ENCODE peak calls at places on chromosomes 4 and X, in ten cellular contexts. O is suprapubic skin, V is IMR-90, Z is A549, D is K562, R is ovary, H is Peyer's patch, G is prostate gland, I is gastrocnemius medialis, N is upper lobe of left lung. C is an unnamed sample.

GRCh38 chrX:120725874-120726273 is 96.0 kb upstream of the C1GALT1C1 start:
- DNase-seq in O (no peak), V (no peak), Z (no peak), D (no peak), R (no peak), H (no peak), G (no peak), I (no peak), N (no peak), C (no peak)

GRCh38 chrX:6813836-6814370 is 279.0 kb upstream of the VCX3A start:
- DNase-seq in O (no peak), V (no peak), Z (no peak), D (no peak), R (no peak), H (no peak), G (no peak), I (no peak), N (no peak), C (no peak)

GRCh38 chrX:47112316-47112954 is 32.1 kb downstream of the NDUFB11 start:
- DNase-seq in O (no peak), V (no peak), Z (no peak), D (no peak), R (no peak), H (peak), G (peak), I (no peak), N (no peak), C (no peak)

GRCh38 chrX:53435997-53436396 is 1.8 kb upstream of the HSD17B10 start:
- DNase-seq in O (peak), V (peak), Z (peak), D (peak), R (peak), H (peak), G (peak), I (no peak), N (no peak), C (peak)

GRCh38 chr4:7199771-7200441 is 7.6 kb downstream of the SORCS2 start:
- DNase-seq in O (no peak), V (no peak), Z (no peak), D (no peak), R (no peak), H (no peak), G (no peak), I (no peak), N (peak), C (no peak)

GRCh38 chrX:17082831-17083230 is 136.4 kb downstream of the REPS2 start:
- DNase-seq in O (no peak), V (no peak), Z (peak), D (peak), R (no peak), H (no peak), G (no peak), I (no peak), N (no peak), C (no peak)

GRCh38 chrX:41759817-41760216 is 35.8 kb downstream of the GPR82 start:
- DNase-seq in O (no peak), V (peak), Z (no peak), D (peak), R (no peak), H (no peak), G (no peak), I (no peak), N (no peak), C (no peak)

GRCh38 chr4:11271263-11271662 is 157.4 kb downstream of the HS3ST1 start:
- DNase-seq in O (no peak), V (no peak), Z (no peak), D (no peak), R (no peak), H (peak), G (no peak), I (no peak), N (no peak), C (no peak)

GRCh38 chr4:124060261-124060918 is 652.1 kb downstream of the ANKRD50 start:
- DNase-seq in O (peak), V (peak), Z (no peak), D (no peak), R (no peak), H (no peak), G (peak), I (peak), N (no peak), C (no peak)

GRCh38 chrX:109840585-109840984 is 107.5 kb upstream of the ACSL4 start:
- DNase-seq in O (no peak), V (peak), Z (peak), D (peak), R (no peak), H (no peak), G (no peak), I (no peak), N (no peak), C (no peak)

GRCh38 chrX:85109235-85109634 is 105.6 kb downstream of the APOOL start:
- DNase-seq in O (no peak), V (no peak), Z (peak), D (peak), R (no peak), H (no peak), G (no peak), I (no peak), N (no peak), C (peak)

GRCh38 chr4:10773656-10774055 is 89.1 kb upstream of the CLNK start:
- DNase-seq in O (no peak), V (no peak), Z (no peak), D (no peak), R (no peak), H (no peak), G (no peak), I (no peak), N (no peak), C (no peak)

GRCh38 chr4:13543648-13544555 is at the start of gene NKX3-2:
- DNase-seq in O (no peak), V (peak), Z (no peak), D (no peak), R (no peak), H (no peak), G (no peak), I (no peak), N (peak), C (peak)

GRCh38 chrX:7117587-7117986 is 29.9 kb upstream of the STS start:
- DNase-seq in O (no peak), V (no peak), Z (no peak), D (no peak), R (no peak), H (no peak), G (no peak), I (no peak), N (no peak), C (no peak)

GRCh38 chr4:82746705-82747567 is 51.7 kb downstream of the SCD5 start:
- DNase-seq in O (no peak), V (no peak), Z (no peak), D (no peak), R (no peak), H (no peak), G (no peak), I (no peak), N (no peak), C (no peak)

GRCh38 chr4:1296324-1297022 is 6.8 kb downstream of the MAEA start:
- DNase-seq in O (no peak), V (no peak), Z (no peak), D (no peak), R (no peak), H (peak), G (no peak), I (no peak), N (peak), C (no peak)

GRCh38 chrX:102832661-102833060 is 104.4 kb upstream of the RAB40AL start:
- DNase-seq in O (no peak), V (peak), Z (peak), D (peak), R (no peak), H (no peak), G (no peak), I (no peak), N (no peak), C (peak)

GRCh38 chr4:47065099-47065498 is 33.7 kb downstream of the GABRB1 start:
- DNase-seq in O (no peak), V (no peak), Z (no peak), D (no peak), R (no peak), H (no peak), G (no peak), I (no peak), N (no peak), C (no peak)

GRCh38 chrX:10327651-10328050 is 170.9 kb downstream of the CLCN4 start:
- DNase-seq in O (no peak), V (peak), Z (peak), D (no peak), R (no peak), H (no peak), G (no peak), I (no peak), N (no peak), C (peak)

GRCh38 chr4:7043521-7044414 is 596 bp downstream of the TADA2B start:
- DNase-seq in O (no peak), V (peak), Z (peak), D (peak), R (peak), H (peak), G (peak), I (peak), N (peak), C (peak)

GRCh38 chr4:4590496-4590895 is 48.6 kb upstream of the STX18 start:
- DNase-seq in O (no peak), V (peak), Z (no peak), D (no peak), R (no peak), H (no peak), G (no peak), I (no peak), N (no peak), C (no peak)

GRCh38 chr4:17475481-17475880 is 36.4 kb downstream of the QDPR start:
- DNase-seq in O (no peak), V (peak), Z (no peak), D (no peak), R (no peak), H (no peak), G (no peak), I (no peak), N (no peak), C (no peak)

GRCh38 chr4:15655223-15656037 is at the start of gene FBXL5:
- DNase-seq in O (peak), V (peak), Z (peak), D (peak), R (peak), H (peak), G (peak), I (peak), N (peak), C (peak)
- TF ChIP-seq POLR2A in O (peak), V (no peak), Z (peak), D (peak), R (peak), H (peak), G (peak), I (peak), N (peak), C (peak)

DNA sequence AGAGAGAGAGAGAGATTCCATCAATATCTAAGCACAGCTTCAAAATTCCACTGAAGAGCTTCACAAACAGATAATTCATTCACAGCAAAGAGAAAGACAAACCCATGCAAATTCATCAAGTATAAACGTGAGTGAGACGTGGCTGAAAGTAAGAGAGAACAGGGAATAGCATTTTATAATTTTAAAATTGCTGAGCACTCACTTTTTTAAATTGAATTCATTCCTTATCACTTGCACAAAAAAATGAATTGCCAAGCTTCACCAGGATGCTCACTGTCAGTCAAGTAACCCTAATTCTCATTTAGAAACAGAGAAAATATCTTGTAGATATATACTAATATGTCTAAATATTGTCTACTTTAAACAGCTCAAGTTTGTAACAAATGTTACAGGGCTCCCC is 40.5 kb downstream of the BMP3 start:
- DNase-seq in O (no peak), V (no peak), Z (no peak), D (no peak), R (no peak), H (no peak), G (no peak), I (no peak), N (no peak), C (no peak)
- TF ChIP-seq POLR2A in O (no peak), V (no peak), Z (no peak), D (no peak), R (no peak), H (no peak), G (no peak), I (no peak), N (no peak), C (no peak)

GRCh38 chrX:1658083-1658463 is 43.2 kb downstream of the ASMT start:
- DNase-seq in O (no peak), V (no peak), Z (no peak), D (no peak), R (no peak), H (no peak), G (no peak), I (no peak), N (no peak), C (no peak)

GRCh38 chrX:1659664-1660461 is 45.0 kb downstream of the ASMT start:
- DNase-seq in O (no peak), V (no peak), Z (no peak), D (no peak), R (no peak), H (no peak), G (no peak), I (no peak), N (peak), C (no peak)

GRCh38 chrX:1661048-1661921 is 46.4 kb downstream of the ASMT start:
- DNase-seq in O (no peak), V (no peak), Z (no peak), D (peak), R (no peak), H (peak), G (peak), I (peak), N (no peak), C (no peak)

GRCh38 chrX:1656379-1656778 is 41.5 kb downstream of the ASMT start:
- DNase-seq in O (no peak), V (no peak), Z (no peak), D (no peak), R (no peak), H (no peak), G (no peak), I (no peak), N (no peak), C (no peak)

DNA sequence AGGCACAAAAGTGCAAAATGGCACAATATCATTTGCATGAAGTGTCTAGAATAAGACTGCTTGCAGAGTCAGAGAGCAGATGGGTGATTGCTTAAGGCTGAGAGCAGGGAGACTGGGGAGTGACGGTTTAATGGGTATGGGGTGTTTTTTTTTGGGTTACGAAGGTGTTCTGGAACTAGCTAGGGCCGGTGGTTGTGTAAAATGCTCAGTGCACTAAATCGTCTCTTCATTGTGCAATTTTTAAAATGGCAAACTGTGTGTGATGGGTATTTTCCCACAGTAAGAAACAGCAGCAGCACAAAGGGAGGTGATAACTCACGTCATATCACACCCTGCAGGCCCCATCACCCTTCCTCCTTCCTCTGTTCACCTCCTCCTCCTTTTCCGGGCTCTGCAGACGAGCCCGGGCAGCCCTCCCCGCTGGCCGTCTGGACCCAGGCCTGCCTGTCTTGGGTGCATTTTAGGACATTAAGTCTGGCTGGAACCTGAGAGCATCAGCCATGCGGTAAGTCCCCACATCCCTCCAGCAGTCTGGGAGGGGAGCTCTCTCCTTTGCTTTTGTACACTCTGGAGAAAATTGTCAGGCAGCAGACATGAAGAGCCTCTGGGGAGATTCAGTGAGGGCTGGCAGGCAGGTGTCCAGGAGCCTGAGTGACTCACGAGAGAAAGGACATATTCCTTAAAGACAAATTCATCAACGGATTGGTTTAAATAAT is 42.7 kb downstream of the ASMT start:
- DNase-seq in O (no peak), V (no peak), Z (no peak), D (no peak), R (no peak), H (no peak), G (no peak), I (no peak), N (peak), C (peak)
- TF ChIP-seq POLR2A in O (no peak), V (no peak), Z (no peak), D (no peak), R (no peak), H (no peak), G (no peak), I (no peak), N (peak), C (no peak)

GRCh38 chrX:78139160-78140123 is at the start of gene TAF9B:
- DNase-seq in O (peak), V (peak), Z (peak), D (peak), R (peak), H (peak), G (peak), I (peak), N (peak), C (peak)
- TF ChIP-seq POLR2A in O (no peak), V (no peak), Z (peak), D (peak), R (peak), H (no peak), G (peak), I (peak), N (peak), C (peak)

DNA sequence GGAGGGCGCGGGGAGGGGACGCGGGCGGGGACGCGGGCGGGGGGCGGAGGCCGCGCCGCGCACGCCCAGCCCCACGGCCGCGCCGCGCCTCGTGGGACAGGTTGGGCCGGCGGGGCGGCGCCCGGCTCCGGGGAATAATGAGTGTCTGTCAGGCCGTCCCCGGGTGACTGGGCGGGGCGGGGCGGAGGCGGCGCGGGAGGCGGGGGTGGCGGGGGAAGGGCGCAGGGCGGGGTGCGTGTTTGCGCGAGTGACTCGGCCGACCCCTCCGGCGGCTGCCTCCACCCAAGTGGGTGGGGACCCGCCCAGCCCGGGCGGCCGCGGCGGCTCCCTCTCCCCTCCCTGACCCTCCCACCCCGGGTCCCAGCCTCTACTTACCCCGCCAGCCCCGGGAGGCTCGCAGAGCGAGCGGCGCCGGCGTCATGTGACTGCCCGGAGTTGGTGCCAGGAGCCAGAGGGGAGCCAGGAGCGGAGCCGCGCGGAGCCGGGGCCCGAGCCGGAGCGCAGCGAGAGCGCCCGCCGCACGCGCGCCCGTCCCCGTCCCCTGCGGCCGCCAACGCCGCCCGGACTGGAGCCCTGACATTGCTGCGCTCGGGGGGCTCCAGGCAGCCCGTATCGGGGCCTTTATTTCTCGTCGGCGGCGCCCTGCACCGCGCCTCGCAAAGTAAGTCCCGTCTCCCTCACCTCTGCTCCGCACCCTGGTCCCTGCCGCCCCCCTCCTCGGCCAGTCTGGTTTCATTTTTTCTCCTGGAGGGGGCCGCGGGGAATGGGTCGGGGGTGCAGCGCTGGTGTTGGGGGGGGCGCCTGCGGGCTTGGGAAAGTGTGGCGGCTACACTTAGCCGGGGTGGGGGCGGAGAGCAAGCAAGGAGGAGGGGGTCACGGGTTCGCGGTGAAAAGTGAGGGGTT is at the start of gene KLF3:
- DNase-seq in O (peak), V (peak), Z (peak), D (peak), R (peak), H (peak), G (peak), I (peak), N (peak), C (peak)
- TF ChIP-seq POLR2A in O (peak), V (peak), Z (peak), D (no peak), R (peak), H (peak), G (peak), I (peak), N (peak), C (peak)

GRCh38 chrX:149633511-149633910 is 1.9 kb upstream of the TMEM185A start:
- DNase-seq in O (no peak), V (no peak), Z (no peak), D (no peak), R (no peak), H (no peak), G (no peak), I (no peak), N (no peak), C (no peak)

GRCh38 chrX:149629730-149630387 is 1.7 kb downstream of the TMEM185A start:
- DNase-seq in O (no peak), V (no peak), Z (no peak), D (no peak), R (no peak), H (no peak), G (no peak), I (no peak), N (no peak), C (no peak)

GRCh38 chrX:149628768-149629167 is 2.8 kb downstream of the TMEM185A start:
- DNase-seq in O (no peak), V (no peak), Z (no peak), D (no peak), R (no peak), H (no peak), G (no peak), I (no peak), N (no peak), C (no peak)

GRCh38 chrX:149630681-149631292 is 805 bp downstream of the TMEM185A start:
- DNase-seq in O (no peak), V (peak), Z (peak), D (peak), R (peak), H (no peak), G (no peak), I (peak), N (no peak), C (peak)

DNA sequence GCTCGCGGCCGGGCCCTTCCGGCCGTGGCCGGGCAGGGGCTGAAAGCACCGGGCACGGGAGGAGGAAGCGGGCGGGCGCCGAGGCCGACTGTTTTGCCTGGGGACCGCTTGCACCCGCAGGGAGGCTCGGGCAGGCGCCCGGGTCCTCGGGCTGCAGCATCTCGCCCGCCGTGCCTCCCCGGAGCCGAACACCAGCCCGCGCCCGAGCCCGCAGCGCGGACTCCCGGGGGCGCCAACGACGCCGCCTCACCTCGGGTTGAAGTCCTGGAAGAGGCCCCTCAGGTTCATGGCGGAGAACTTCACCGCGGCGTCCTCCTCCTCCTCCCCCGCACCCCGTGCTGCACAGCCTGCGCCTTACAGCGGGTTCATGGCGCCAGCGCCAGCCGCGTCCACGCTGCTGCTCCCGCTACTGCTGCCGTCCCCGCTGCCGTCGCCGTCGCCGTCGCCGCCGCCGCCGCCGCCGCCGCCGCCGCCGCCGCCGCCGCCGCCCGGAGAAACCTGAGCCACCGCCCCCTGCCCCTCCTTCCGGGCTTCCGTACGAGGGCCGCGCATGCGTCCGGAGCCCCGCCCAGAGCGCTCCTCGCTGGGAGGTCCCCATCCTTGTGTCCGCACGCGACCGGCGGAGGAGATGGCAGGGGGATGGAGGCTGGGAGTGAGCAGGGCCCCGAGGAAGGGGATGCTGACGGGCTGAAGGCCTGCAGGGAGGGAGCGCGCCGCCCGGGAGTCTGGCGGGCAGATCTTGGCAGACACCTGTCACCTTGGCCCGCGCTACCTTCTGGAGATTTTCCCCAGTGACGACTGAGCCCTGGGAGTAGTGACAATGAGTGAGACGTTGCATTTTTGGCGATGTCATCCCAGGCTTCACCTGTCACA is at the start of gene TMEM185A:
- DNase-seq in O (peak), V (peak), Z (peak), D (peak), R (peak), H (peak), G (peak), I (peak), N (peak), C (peak)
- TF ChIP-seq POLR2A in O (no peak), V (no peak), Z (peak), D (no peak), R (no peak), H (no peak), G (no peak), I (peak), N (no peak), C (peak)